ENCODE peak calls at places on chromosomes 12 and 14, in seven cellular contexts. L is non-pigmented ciliary epithelial cell; O is neural crest cell; N is stromal cell of bone marrow; X is stimulated activated CD4-positive, alpha-beta T cell treated with anti-CD3 and anti-CD28 coated beads, Interleukin-2, amount 100 ng/mL, for 48 hours; V is C1 segment of cervical spinal cord; T is BJ. S is an unnamed sample.

GRCh38 chr12:115232455-115233156 is 548.6 kb upstream of the TBX3 start:
- DNase-seq in L (peak), O (no peak), N (no peak), T (no peak), V (no peak), X (no peak), S (no peak)

GRCh38 chr14:95523818-95524448 is 7.5 kb upstream of the SYNE3 start:
- DNase-seq in V (no peak), T (no peak), O (no peak), L (no peak), X (no peak), N (no peak), S (peak)

GRCh38 chr12:108082506-108082905 is 46.6 kb upstream of the WSCD2 start:
- DNase-seq in L (no peak), O (no peak), T (no peak), V (no peak), X (no peak), N (no peak), S (no peak)

GRCh38 chr12:49703647-49704137 is 3.5 kb downstream of the FMNL3 start:
- DNase-seq in T (no peak), O (no peak), N (peak), L (no peak), X (no peak), V (no peak), S (no peak)

GRCh38 chr12:26121841-26122680 is 2.8 kb downstream of the BHLHE41 start:
- DNase-seq in V (peak), T (no peak), O (peak), L (no peak), X (peak), N (no peak), S (peak)

GRCh38 chr12:76719642-76720041 is 44.3 kb upstream of the ZDHHC17 start:
- DNase-seq in O (no peak), L (no peak), V (no peak), N (no peak), T (no peak), X (no peak), S (no peak)

GRCh38 chr12:109466305-109466704 is 10.8 kb downstream of the KCTD10 start:
- DNase-seq in L (no peak), V (no peak), X (no peak), T (no peak), N (no peak), O (no peak), S (no peak)

GRCh38 chr14:29548948-29549370 is 378.7 kb downstream of the PRKD1 start:
- DNase-seq in L (peak), T (no peak), X (no peak), N (peak), V (no peak), O (no peak), S (peak)